ENCODE peak calls at places on chromosomes 2 and 18, in seven cellular contexts. U is AG08396; N is B cell; M is activated CD4-positive, alpha-beta T cell treated with anti-CD3 and anti-CD28 coated beads for 24 hours; D is SHP77; V is DMS53; Q is naive thymus-derived CD8-positive, alpha-beta T cell. K is an unnamed sample.

GRCh38 chr2:24115057-24115456 is 8.1 kb downstream of the PFN4 start:
- DNase-seq in U (no peak), N (no peak), M (no peak), D (no peak), V (no peak), Q (no peak), K (no peak)

GRCh38 chr2:1676913-1677832 is 67.1 kb downstream of the PXDN start:
- DNase-seq in U (no peak), N (no peak), M (no peak), D (no peak), V (no peak), Q (no peak), K (no peak)

GRCh38 chr2:68721482-68722071 is 13.0 kb upstream of the ARHGAP25 start:
- DNase-seq in U (no peak), N (no peak), M (no peak), D (no peak), V (no peak), Q (peak), K (no peak)

GRCh38 chr2:31070339-31070738 is 67.9 kb downstream of the GALNT14 start:
- DNase-seq in U (no peak), N (no peak), M (no peak), D (no peak), V (no peak), Q (no peak), K (no peak)

GRCh38 chr2:14978836-14979235 is 346.3 kb downstream of the LRATD1 start:
- DNase-seq in U (no peak), N (no peak), M (no peak), D (no peak), V (no peak), Q (no peak), K (no peak)

GRCh38 chr2:41405429-41405828 is 642.4 kb upstream of the PKDCC start:
- DNase-seq in U (no peak), N (no peak), M (no peak), D (no peak), V (no peak), Q (no peak), K (no peak)

GRCh38 chr2:20609349-20609994 is 41.4 kb downstream of the HS1BP3 start:
- DNase-seq in U (no peak), N (no peak), M (no peak), D (peak), V (no peak), Q (no peak), K (peak)

GRCh38 chr2:234881413-234882241 is 70.2 kb upstream of the SH3BP4 start:
- DNase-seq in U (peak), N (peak), M (peak), D (peak), V (peak), Q (no peak), K (peak)

GRCh38 chr2:28663359-28663758 is 88.3 kb upstream of the PPP1CB start:
- DNase-seq in U (peak), N (no peak), M (no peak), D (no peak), V (no peak), Q (no peak), K (peak)

GRCh38 chr2:2669316-2669715 is 338.2 kb upstream of the MYT1L start:
- DNase-seq in U (no peak), N (no peak), M (no peak), D (no peak), V (no peak), Q (no peak), K (no peak)

GRCh38 chr2:169702979-169703378 is 8.7 kb downstream of the PHOSPHO2 start:
- DNase-seq in U (no peak), N (no peak), M (no peak), D (no peak), V (no peak), Q (no peak), K (no peak)

GRCh38 chr2:227351639-227352038 is 26.6 kb downstream of the MFF start:
- DNase-seq in U (no peak), N (no peak), M (no peak), D (no peak), V (no peak), Q (no peak), K (no peak)

GRCh38 chr2:54669677-54670484 is 53.6 kb upstream of the EML6 start:
- DNase-seq in U (peak), N (no peak), M (no peak), D (no peak), V (no peak), Q (no peak), K (no peak)

GRCh38 chr2:12819721-12820120 is 103.0 kb downstream of the TRIB2 start:
- DNase-seq in U (peak), N (no peak), M (no peak), D (no peak), V (no peak), Q (no peak), K (no peak)

GRCh38 chr2:31176742-31177141 is 38.5 kb upstream of the GALNT14 start:
- DNase-seq in U (no peak), N (no peak), M (no peak), D (no peak), V (no peak), Q (no peak), K (no peak)

GRCh38 chr2:154697422-154698237 is 865 bp upstream of the KCNJ3 start:
- DNase-seq in U (no peak), N (no peak), M (no peak), D (peak), V (peak), Q (no peak), K (peak)

GRCh38 chr2:112757265-112757664 is 7.1 kb downstream of the CKAP2L start:
- DNase-seq in U (no peak), N (no peak), M (no peak), D (no peak), V (no peak), Q (no peak), K (no peak)

GRCh38 chr2:236166157-236166780 is 1.9 kb downstream of the GBX2 start:
- DNase-seq in U (peak), N (peak), M (no peak), D (no peak), V (peak), Q (no peak), K (no peak)

GRCh38 chr18:10230072-10230471 is 224.4 kb upstream of the APCDD1 start:
- DNase-seq in U (peak), N (no peak), M (no peak), D (peak), V (peak), Q (no peak), K (peak)

GRCh38 chr2:104434363-104434792 is 419.5 kb upstream of the POU3F3 start:
- DNase-seq in U (no peak), N (no peak), M (no peak), D (no peak), V (peak), Q (no peak), K (peak)

GRCh38 chr2:81981616-81982015 is 1677.1 kb upstream of the LRRTM1 start:
- DNase-seq in U (no peak), N (no peak), M (no peak), D (no peak), V (no peak), Q (no peak), K (no peak)

GRCh38 chr2:208334230-208334629 is 68.2 kb downstream of the PIKFYVE start:
- DNase-seq in U (no peak), N (no peak), M (no peak), D (no peak), V (no peak), Q (no peak), K (no peak)

GRCh38 chr18:70221156-70221910 is 15.8 kb upstream of the RTTN start:
- DNase-seq in U (no peak), N (no peak), M (no peak), D (no peak), V (no peak), Q (no peak), K (no peak)

GRCh38 chr2:54053830-54054229 is 61.6 kb upstream of the ACYP2 start:
- DNase-seq in U (no peak), N (no peak), M (no peak), D (no peak), V (no peak), Q (no peak), K (no peak)

GRCh38 chr2:10240161-10240681 is 62.5 kb upstream of the HPCAL1 start:
- DNase-seq in U (no peak), N (no peak), M (no peak), D (no peak), V (no peak), Q (no peak), K (no peak)

GRCh38 chr2:31213883-31214637 is 3.3 kb downstream of the CAPN14 start:
- DNase-seq in U (no peak), N (no peak), M (no peak), D (no peak), V (no peak), Q (no peak), K (no peak)

GRCh38 chr2:148875387-148876051 is 492 bp downstream of the KIF5C start:
- DNase-seq in U (no peak), N (peak), M (no peak), D (no peak), V (peak), Q (no peak), K (peak)